ENCODE peak calls at places on chromosomes 12 and 14, in four cellular contexts. P, V, Q and O are unnamed samples.

GRCh38 chr12:108308432-108308831 is 30.7 kb downstream of the CMKLR1 start:
- DNase-seq in Q (no peak), P (peak), V (no peak), O (no peak)

GRCh38 chr12:8948711-8949524 is 527 bp downstream of the M6PR start:
- DNase-seq in V (peak), Q (no peak), P (peak), O (no peak)

GRCh38 chr12:131363416-131363815 is 347.5 kb upstream of the SFSWAP start:
- DNase-seq in Q (no peak), V (no peak), P (no peak), O (no peak)

GRCh38 chr14:39322807-39323206 is 89.1 kb downstream of the MIA2 start:
- DNase-seq in P (peak), Q (no peak), V (no peak), O (no peak)

GRCh38 chr12:106871477-106871876 is 84.2 kb upstream of the TMEM263 start:
- DNase-seq in P (peak), V (no peak), Q (no peak), O (no peak)

GRCh38 chr14:24996930-24997329 is 53.0 kb downstream of the STXBP6 start:
- DNase-seq in P (no peak), V (no peak), Q (no peak), O (no peak)

GRCh38 chr14:91284146-91284790 is 39.8 kb upstream of the GPR68 start:
- DNase-seq in P (peak), Q (no peak), V (no peak), O (peak)

GRCh38 chr12:32568241-32568640 is 110.9 kb upstream of the DNM1L start:
- DNase-seq in P (peak), Q (no peak), V (no peak), O (peak)

GRCh38 chr12:3726455-3726854 is 26.5 kb downstream of the CRACR2A start:
- DNase-seq in V (peak), P (no peak), Q (no peak), O (no peak)

GRCh38 chr12:97556201-97556824 is 93.7 kb downstream of the RMST start:
- DNase-seq in Q (no peak), V (no peak), P (peak), O (no peak)

GRCh38 chr14:68250950-68251765 is 431.6 kb downstream of the RAD51B start:
- DNase-seq in Q (no peak), V (no peak), P (no peak), O (no peak)

GRCh38 chr12:85755760-85756159 is 80.4 kb downstream of the RASSF9 start:
- DNase-seq in Q (no peak), P (no peak), V (no peak), O (no peak)

GRCh38 chr14:58955294-58955821 is 233.1 kb upstream of the DAAM1 start:
- DNase-seq in Q (no peak), V (no peak), P (peak), O (no peak)

GRCh38 chr14:31930493-31931225 is 146.4 kb upstream of the ARHGAP5 start:
- DNase-seq in P (peak), V (no peak), Q (no peak), O (no peak)

GRCh38 chr12:102438047-102438822 is 42.1 kb downstream of the IGF1 start:
- DNase-seq in P (peak), Q (no peak), V (no peak), O (no peak)

GRCh38 chr12:119156401-119156800 is 22.3 kb upstream of the HSPB8 start:
- DNase-seq in Q (no peak), V (no peak), P (no peak), O (no peak)

GRCh38 chr12:71164877-71165197 is 7.0 kb upstream of the TSPAN8 start:
- DNase-seq in V (no peak), P (peak), Q (no peak), O (no peak)

GRCh38 chr12:131671871-131672270 is 39.0 kb upstream of the SFSWAP start:
- DNase-seq in P (no peak), Q (no peak), V (no peak), O (no peak)

GRCh38 chr14:92173668-92174067 is 51.9 kb downstream of the CPSF2 start:
- DNase-seq in Q (no peak), P (peak), V (no peak), O (no peak)

GRCh38 chr12:53985900-53986685 is 1.1 kb downstream of the HOXC10 start:
- DNase-seq in Q (no peak), V (no peak), P (no peak), O (no peak)

GRCh38 chr14:23548351-23549318 is 2.9 kb downstream of the ZFHX2 start:
- DNase-seq in Q (no peak), P (peak), V (no peak), O (no peak)

GRCh38 chr12:29591140-29592020 is 93.9 kb upstream of the OVCH1 start:
- DNase-seq in V (no peak), Q (no peak), P (no peak), O (no peak)

GRCh38 chr12:109759595-109759994 is 46.0 kb downstream of the FAM222A start:
- DNase-seq in V (no peak), P (no peak), Q (no peak), O (no peak)

GRCh38 chr12:104735801-104736200 is 222.3 kb downstream of the SLC41A2 start:
- DNase-seq in P (no peak), V (no peak), Q (no peak), O (no peak)

DNA sequence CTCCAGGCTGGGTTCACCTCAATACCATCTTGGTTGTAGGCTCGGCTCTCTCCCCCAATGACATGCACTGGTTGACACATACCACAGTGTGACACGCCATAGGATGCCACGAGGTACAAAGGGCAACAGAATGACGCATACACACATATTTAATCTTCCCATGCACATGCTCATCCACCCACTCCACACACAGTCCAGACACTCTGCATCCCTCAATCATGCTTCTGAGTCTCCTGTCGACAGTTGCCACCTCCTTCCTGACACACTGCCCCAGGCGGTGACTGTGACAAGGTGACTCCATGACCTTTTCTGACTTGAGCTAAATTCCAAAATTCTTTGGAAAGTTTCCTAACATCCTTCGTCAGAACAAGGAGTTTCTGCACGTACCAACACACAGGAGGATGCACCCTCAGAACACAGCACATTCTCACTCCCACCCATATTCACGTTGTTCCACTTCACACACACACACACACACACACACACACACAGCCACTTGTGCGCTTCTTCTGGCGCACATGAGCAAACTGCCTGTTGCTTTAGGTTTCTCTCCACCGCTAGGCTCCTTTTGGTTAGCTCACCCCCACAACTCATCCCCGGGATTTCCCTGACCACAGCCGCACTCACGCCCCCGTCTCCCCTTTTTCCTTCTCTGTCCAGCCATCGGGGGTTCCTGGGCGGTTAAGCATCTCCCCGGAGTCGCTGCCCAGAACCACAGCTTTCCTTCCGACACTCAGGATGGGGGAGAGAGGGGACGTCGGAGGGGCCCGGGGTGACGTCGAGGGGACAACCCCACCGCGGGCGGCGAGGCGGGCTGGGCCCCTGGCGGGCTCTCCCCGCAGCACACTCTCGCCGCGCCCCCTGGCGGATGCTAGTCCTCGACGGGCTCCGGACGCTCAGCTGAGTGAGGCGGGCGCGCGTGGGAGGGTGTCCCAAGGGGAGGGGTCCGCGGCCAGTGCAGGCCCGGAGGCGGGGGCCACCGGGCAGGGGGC is 536 bp upstream of the WNT1 start:
- DNase-seq in Q (no peak), V (peak), P (peak), O (no peak)
- H3K4me3 ChIP-seq in Q (no peak), V (peak), P (no peak), O (no peak)

GRCh38 chr12:124326104-124326503 is 31.2 kb downstream of the RFLNA start:
- DNase-seq in P (no peak), Q (no peak), V (no peak), O (no peak)

GRCh38 chr12:124326899-124327298 is 32.0 kb downstream of the RFLNA start:
- DNase-seq in P (no peak), V (no peak), Q (no peak), O (no peak)

GRCh38 chr12:124324803-124325705 is 30.2 kb downstream of the RFLNA start:
- DNase-seq in P (no peak), V (no peak), Q (no peak), O (no peak)

GRCh38 chr12:124328116-124328515 is 33.2 kb downstream of the RFLNA start:
- DNase-seq in Q (no peak), P (no peak), V (no peak), O (no peak)

GRCh38 chr12:124327362-124328043 is 32.6 kb downstream of the RFLNA start:
- DNase-seq in Q (no peak), P (no peak), V (no peak), O (no peak)
- H3K4me3 ChIP-seq in Q (no peak), P (no peak), V (no peak), O (no peak)

GRCh38 chr14:32932921-32933622 is 5.6 kb upstream of the NPAS3 start:
- DNase-seq in V (no peak), Q (no peak), P (no peak), O (no peak)
- H3K4me3 ChIP-seq in V (no peak), Q (no peak), P (no peak), O (peak)

DNA sequence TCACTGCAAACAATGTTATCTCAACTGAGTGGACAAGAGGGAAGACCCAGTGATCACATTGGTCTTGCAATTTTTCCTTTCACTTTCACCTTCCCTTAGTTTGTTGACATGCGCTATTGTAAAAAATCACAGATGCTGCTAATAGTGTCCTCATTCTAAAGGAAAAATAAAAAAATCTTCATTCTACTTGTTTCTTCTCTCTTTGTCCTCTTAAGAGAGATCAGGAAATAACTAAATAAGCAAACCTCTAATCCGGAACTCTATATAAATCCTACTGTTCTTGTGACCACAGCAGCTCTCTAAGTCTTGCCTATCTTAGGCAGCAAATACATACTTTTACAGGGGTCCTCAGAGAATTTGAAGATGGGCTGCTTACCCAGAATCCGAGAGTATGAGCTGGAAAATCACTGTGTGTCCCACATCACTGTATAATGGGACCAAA is 257.7 kb downstream of the NAV3 start:
- DNase-seq in Q (no peak), V (no peak), P (no peak), O (no peak)
- H3K4me3 ChIP-seq in Q (no peak), V (no peak), P (peak), O (no peak)

GRCh38 chr12:6443361-6443983 is 1.3 kb upstream of the CD27 start:
- DNase-seq in P (no peak), V (no peak), Q (no peak), O (no peak)
- H3K4me3 ChIP-seq in P (no peak), V (peak), Q (no peak), O (no peak)